ENCODE peak calls at places on chromosomes 2 and 18, in six cellular contexts. Z is mesendoderm, B is hepatocyte, V is endothelial cell of umbilical vein, R is GM23248, F is PC-3. X is an unnamed sample.
A peak's percentile ranks its signal among the peaks of the same experiment; 100 is the strongest.

GRCh38 chr18:46067431-46068007 is 4.5 kb downstream of the PSTPIP2 start:
- DNase-seq in V (peak; percentile 24), B (no peak), R (no peak), Z (no peak), F (peak; percentile 15), X (no peak)

GRCh38 chr2:11042841-11043240 is 112.4 kb upstream of the SLC66A3 start:
- DNase-seq in R (no peak), B (no peak), Z (no peak), V (no peak), F (no peak), X (no peak)

GRCh38 chr2:121904656-121905055 is 149.2 kb downstream of the TSN start:
- DNase-seq in Z (no peak), F (no peak), R (no peak), V (no peak), B (no peak), X (no peak)

GRCh38 chr18:57527479-57528237 is 58.8 kb downstream of the FECH start:
- DNase-seq in F (no peak), R (no peak), B (no peak), Z (no peak), V (no peak), X (no peak)

GRCh38 chr2:120683081-120683480 is 52.6 kb upstream of the GLI2 start:
- DNase-seq in R (no peak), V (no peak), Z (no peak), F (no peak), B (no peak), X (no peak)

GRCh38 chr2:55056024-55056521 is 5.8 kb upstream of the RTN4 start:
- DNase-seq in R (peak; percentile 75), F (no peak), B (no peak), V (no peak), Z (peak; percentile 75), X (no peak)

GRCh38 chr18:49934457-49934856 is 121.1 kb upstream of the ACAA2 start:
- DNase-seq in R (no peak), F (no peak), B (no peak), Z (no peak), V (no peak), X (no peak)

GRCh38 chr2:108907822-108908716 is 81.0 kb downstream of the EDAR start:
- DNase-seq in R (no peak), V (no peak), Z (no peak), F (no peak), B (no peak), X (no peak)

GRCh38 chr2:122019729-122020128 is 264.3 kb downstream of the TSN start:
- DNase-seq in V (no peak), Z (no peak), R (peak; percentile 16), B (peak; percentile 70), F (no peak), X (no peak)

GRCh38 chr2:15554525-15555218 is 6.5 kb downstream of the NBAS start:
- DNase-seq in V (no peak), B (no peak), R (peak; percentile 16), Z (no peak), F (no peak), X (no peak)
- H3K4me1 ChIP-seq in V (peaks cover 4% of the 10 kb centered on the region), B (peaks cover 7% of the 10 kb centered on the region), R (peaks cover 8% of the 10 kb centered on the region), Z (no peaks in the 10 kb centered on the region), F (peaks cover 7% of the 10 kb centered on the region), X (peaks cover 15% of the 10 kb centered on the region)

DNA sequence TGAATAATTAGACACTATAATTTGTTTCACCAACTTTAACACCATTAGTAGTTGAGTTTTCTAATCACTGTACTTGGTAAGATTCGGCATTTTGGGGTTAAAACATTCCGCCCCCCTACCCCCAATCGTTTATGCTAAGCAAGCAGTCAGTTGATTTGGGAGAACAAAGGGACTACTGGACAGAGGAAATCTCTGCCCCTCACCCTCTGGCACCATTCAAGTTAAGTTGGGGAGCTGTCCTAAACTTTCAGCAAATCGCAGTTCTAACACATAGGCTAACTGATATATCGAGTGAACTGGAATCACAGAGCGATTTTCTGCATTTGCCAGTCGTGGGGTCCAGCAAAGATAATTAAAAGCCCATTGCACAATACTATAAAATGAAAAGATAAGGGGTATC is 5.6 kb downstream of the KLF7 start:
- DNase-seq in V (peak; percentile 50), Z (no peak), F (no peak), B (no peak), R (peak; percentile 47), X (no peak)
- H3K79me2 ChIP-seq in V (peaks cover 96% of the 10 kb centered on the region), Z (peaks cover 96% of the 10 kb centered on the region), F (peaks cover 90% of the 10 kb centered on the region), B (peaks cover 83% of the 10 kb centered on the region), R (peaks cover 100% of the 10 kb centered on the region), X (peaks cover 99% of the 10 kb centered on the region)

DNA sequence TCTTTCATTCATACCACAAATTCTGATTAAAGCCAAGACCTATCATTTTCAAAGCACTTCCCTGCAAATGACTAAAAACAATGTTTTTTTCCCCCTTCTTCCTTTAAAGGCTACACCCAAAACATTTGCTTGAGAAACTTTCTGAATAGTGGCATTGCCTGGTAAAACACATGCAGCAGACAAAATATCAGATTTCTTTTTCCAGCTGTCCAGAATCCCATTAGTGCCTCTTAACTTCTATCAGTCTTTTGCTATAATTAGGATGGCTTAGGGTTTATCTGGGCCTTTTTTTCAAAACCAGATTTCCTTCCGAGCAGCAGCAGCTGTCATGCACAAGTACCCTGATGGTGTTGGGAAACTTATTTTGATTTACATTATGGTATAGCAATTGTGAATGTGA is 50.6 kb downstream of the ALPK2 start:
- DNase-seq in R (peak; percentile 41), V (no peak), F (no peak), B (no peak), Z (no peak), X (no peak)
- H3K4me3 ChIP-seq in R (peak overlapping the region; percentile 96), V (no peak overlapping the region), F (no peak overlapping the region), B (no peak overlapping the region), Z (no peak overlapping the region), X (no peak overlapping the region)

DNA sequence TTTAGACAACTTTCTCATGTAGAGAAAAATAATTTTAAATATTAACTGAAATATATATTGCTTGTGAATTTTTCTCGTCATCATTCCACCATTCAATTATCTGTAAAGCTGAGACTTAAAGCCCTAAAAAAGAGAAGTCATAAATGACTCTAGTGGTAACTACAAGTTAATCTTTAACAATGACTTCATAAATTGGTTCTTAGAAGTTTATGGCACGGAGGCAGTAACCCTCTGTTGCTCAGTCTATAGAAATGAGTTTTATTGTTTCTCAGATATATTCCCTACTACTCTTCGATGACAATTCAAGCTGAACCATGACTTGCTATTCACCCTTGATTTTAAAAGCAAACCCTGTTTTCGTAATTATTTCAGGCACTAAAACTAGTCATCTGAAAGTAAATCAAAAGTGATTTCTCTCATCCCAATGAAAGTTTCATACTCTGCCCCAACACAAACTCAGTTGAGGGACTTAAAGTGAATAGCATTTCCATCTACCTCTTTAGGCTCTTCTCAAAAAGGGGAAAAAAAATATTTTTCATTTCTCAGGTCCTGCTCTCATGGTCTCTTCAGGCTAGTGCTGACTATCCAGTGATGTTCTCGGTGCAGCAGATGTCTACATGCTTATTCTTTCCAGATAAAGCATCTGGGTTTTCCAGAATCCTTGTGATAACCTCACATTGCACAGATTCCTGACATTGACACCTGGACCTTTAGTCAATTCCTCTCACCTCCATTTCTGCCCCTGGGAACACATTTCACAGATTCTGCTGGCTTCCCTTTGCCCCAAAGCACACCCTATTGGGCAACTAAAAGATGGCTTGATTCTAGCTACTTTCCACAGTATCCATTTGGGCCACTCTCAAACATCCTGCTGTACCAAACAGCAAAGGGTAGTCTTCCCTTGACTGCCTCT is 207.8 kb upstream of the LRATD1 start:
- DNase-seq in R (no peak), Z (no peak), F (no peak), B (no peak), V (no peak), X (no peak)
- H3K4me1 ChIP-seq in R (peaks cover 4% of the 10 kb centered on the region), Z (no peaks in the 10 kb centered on the region), F (peaks cover 8% of the 10 kb centered on the region), B (peaks cover 8% of the 10 kb centered on the region), V (no peaks in the 10 kb centered on the region), X (peaks cover 11% of the 10 kb centered on the region)

DNA sequence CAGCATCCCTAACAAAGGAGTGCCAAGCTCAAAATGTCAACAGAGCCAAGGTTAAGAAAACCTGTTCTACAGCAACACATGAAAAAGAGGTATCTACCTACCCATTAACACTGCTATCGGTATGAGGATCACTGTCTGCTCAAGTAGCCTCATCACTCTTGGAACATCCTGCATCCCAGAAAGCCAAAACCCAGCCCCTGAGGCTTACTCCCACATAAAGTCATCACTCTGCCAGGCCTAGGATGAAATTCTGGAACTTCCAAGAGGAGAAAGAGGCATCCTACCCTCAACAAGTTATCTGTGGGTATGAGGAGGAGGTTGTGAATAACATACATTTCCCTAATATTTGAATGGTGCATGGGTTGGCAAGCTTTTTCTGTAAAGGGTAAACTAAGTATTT is 25.5 kb downstream of the CDH2 start:
- DNase-seq in V (no peak), F (no peak), Z (no peak), B (no peak), R (no peak), X (no peak)
- H3K79me2 ChIP-seq in V (peaks cover 21% of the 10 kb centered on the region), F (peaks cover 22% of the 10 kb centered on the region), Z (peaks cover 56% of the 10 kb centered on the region), B (peaks cover 65% of the 10 kb centered on the region), R (peaks cover 100% of the 10 kb centered on the region), X (no peaks in the 10 kb centered on the region)

GRCh38 chr2:172095146-172095904 is 7.4 kb downstream of the DLX2 start:
- DNase-seq in F (peak; percentile 91), V (peak; percentile 37), B (peak; percentile 67), Z (peak; percentile 91), R (peak; percentile 95), X (no peak)

GRCh38 chr2:172093416-172094318 is 8.4 kb downstream of the DLX1 start:
- DNase-seq in V (no peak), B (no peak), R (no peak), F (no peak), Z (no peak), X (no peak)

GRCh38 chr2:172095905-172096660 is 6.6 kb downstream of the DLX2 start:
- DNase-seq in F (peak; percentile 60), B (no peak), R (peak; percentile 55), Z (peak; percentile 49), V (no peak), X (no peak)

GRCh38 chr2:172092716-172093415 is 7.6 kb downstream of the DLX1 start:
- DNase-seq in R (no peak), V (no peak), B (no peak), Z (no peak), F (no peak), X (no peak)

DNA sequence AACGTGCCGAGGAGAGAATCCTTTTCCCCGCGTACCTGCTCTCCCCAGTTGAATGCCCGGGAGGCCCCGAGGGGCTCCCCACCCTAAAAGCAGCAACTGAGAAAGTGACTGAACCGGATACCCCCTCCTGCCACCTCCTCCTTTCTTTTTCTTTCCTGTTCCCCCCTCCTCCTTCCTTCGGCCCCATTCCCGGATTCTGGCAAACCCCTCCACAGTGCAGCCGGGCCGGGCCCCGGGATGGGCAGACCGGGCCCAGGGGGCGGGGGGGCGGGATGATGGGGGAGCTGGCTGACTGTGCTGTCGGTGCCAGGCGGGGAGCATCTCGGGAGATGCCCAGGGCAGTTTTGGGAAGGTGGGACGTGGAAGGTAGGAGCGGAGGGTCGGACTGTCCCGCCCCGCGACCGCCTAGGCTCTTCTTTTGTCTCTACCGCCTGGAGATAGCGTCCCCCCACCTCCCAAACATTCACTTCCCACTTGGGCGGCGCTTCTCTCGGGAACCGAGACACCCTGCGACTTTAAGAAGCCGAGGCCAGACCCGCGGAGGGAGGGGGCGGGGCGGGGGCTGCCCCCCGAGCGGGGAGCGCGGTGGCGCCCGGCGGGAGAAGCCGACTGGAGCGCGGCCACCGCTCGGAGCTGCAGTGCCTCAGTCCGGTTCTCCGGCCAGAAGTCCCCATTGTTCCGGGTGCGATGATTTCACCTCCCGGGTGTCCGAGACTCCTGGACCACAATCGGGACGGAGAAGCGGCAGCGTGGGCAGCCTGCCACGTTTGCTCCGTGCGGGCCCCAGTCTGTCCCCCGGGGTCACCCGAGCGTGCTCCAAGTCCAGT is 8.2 kb downstream of the DLX2 start:
- DNase-seq in F (peak; percentile 38), V (no peak), R (peak; percentile 72), B (no peak), Z (peak; percentile 40), X (no peak)
- H3K4me3 ChIP-seq in F (peak overlapping the region; percentile 97), V (peak overlapping the region; percentile 22), R (peak overlapping the region; percentile 90), B (no peak overlapping the region), Z (peak overlapping the region; percentile 26), X (peak overlapping the region; percentile 71)

X was measured in keratinocyte.